ENCODE peak calls at places on chromosome 5, in five cellular contexts. One of them, this sample, is unnamed.

GRCh38 chr5:112267231-112267630 is 151.8 kb downstream of the EPB41L4A start:
- DNase-seq in ovary: no peak
- DNase-seq in tibial nerve: no peak
- DNase-seq in SK-N-SH: peak; percentile 30
- DNase-seq in transverse colon: no peak
- DNase-seq in this sample: no peak

GRCh38 chr5:159022178-159022556 is 77.5 kb downstream of the EBF1 start:
- DNase-seq in ovary: peak; percentile 50
- DNase-seq in tibial nerve: no peak
- DNase-seq in SK-N-SH: peak; percentile 70
- DNase-seq in transverse colon: no peak
- DNase-seq in this sample: no peak

GRCh38 chr5:75226916-75227315 is 9.8 kb downstream of the ANKRD31 start:
- DNase-seq in ovary: no peak
- DNase-seq in tibial nerve: no peak
- DNase-seq in SK-N-SH: no peak
- DNase-seq in transverse colon: no peak
- DNase-seq in this sample: no peak

GRCh38 chr5:159252195-159252594 is 10.9 kb upstream of the UBLCP1 start:
- DNase-seq in ovary: no peak
- DNase-seq in tibial nerve: no peak
- DNase-seq in SK-N-SH: no peak
- DNase-seq in transverse colon: no peak
- DNase-seq in this sample: no peak

GRCh38 chr5:73115399-73116051 is 4.8 kb upstream of the TMEM171 start:
- DNase-seq in ovary: no peak
- DNase-seq in tibial nerve: no peak
- DNase-seq in SK-N-SH: no peak
- DNase-seq in transverse colon: no peak
- DNase-seq in this sample: peak; percentile 82

GRCh38 chr5:180100621-180101450 is 29.3 kb upstream of the RNF130 start:
- DNase-seq in ovary: no peak
- DNase-seq in tibial nerve: no peak
- DNase-seq in SK-N-SH: no peak
- DNase-seq in transverse colon: no peak
- DNase-seq in this sample: no peak

GRCh38 chr5:178538624-178539344 is 51.4 kb downstream of the COL23A1 start:
- DNase-seq in ovary: no peak
- DNase-seq in tibial nerve: no peak
- DNase-seq in SK-N-SH: no peak
- DNase-seq in transverse colon: no peak
- DNase-seq in this sample: no peak

GRCh38 chr5:172429201-172429940 is 25.0 kb downstream of the SH3PXD2B start:
- DNase-seq in ovary: peak; percentile 48
- DNase-seq in tibial nerve: no peak
- DNase-seq in SK-N-SH: no peak
- DNase-seq in transverse colon: no peak
- DNase-seq in this sample: no peak

GRCh38 chr5:115366223-115366622 is 69.8 kb upstream of the CCDC112 start:
- DNase-seq in ovary: no peak
- DNase-seq in tibial nerve: no peak
- DNase-seq in SK-N-SH: peak; percentile 22
- DNase-seq in transverse colon: no peak
- DNase-seq in this sample: no peak

GRCh38 chr5:153883829-153884228 is 154.9 kb downstream of the FAM114A2 start:
- DNase-seq in ovary: no peak
- DNase-seq in tibial nerve: no peak
- DNase-seq in SK-N-SH: no peak
- DNase-seq in transverse colon: no peak
- DNase-seq in this sample: peak; percentile 70

GRCh38 chr5:115551415-115551814 is 6.8 kb upstream of the FEM1C start:
- DNase-seq in ovary: no peak
- DNase-seq in tibial nerve: no peak
- DNase-seq in SK-N-SH: no peak
- DNase-seq in transverse colon: peak; percentile 57
- DNase-seq in this sample: no peak

GRCh38 chr5:113052041-113052795 is 75.6 kb downstream of the DCP2 start:
- DNase-seq in ovary: peak; percentile 41
- DNase-seq in tibial nerve: no peak
- DNase-seq in SK-N-SH: no peak
- DNase-seq in transverse colon: no peak
- DNase-seq in this sample: no peak

GRCh38 chr5:175464414-175465233 is 13.7 kb upstream of the SFXN1 start:
- DNase-seq in ovary: no peak
- DNase-seq in tibial nerve: no peak
- DNase-seq in SK-N-SH: peak; percentile 62
- DNase-seq in transverse colon: peak; percentile 59
- DNase-seq in this sample: no peak

GRCh38 chr5:77882670-77883257 is 106.6 kb upstream of the TBCA start:
- DNase-seq in ovary: no peak
- DNase-seq in tibial nerve: no peak
- DNase-seq in SK-N-SH: no peak
- DNase-seq in transverse colon: no peak
- DNase-seq in this sample: no peak

GRCh38 chr5:171419663-171420428 is 399 bp downstream of the FGF18 start:
- DNase-seq in ovary: peak; percentile 42
- DNase-seq in tibial nerve: no peak
- DNase-seq in SK-N-SH: peak; percentile 76
- DNase-seq in transverse colon: peak; percentile 13
- DNase-seq in this sample: peak; percentile 72

GRCh38 chr5:177545487-177546261 is 8.7 kb downstream of the FAM193B start:
- DNase-seq in ovary: no peak
- DNase-seq in tibial nerve: peak; percentile 70
- DNase-seq in SK-N-SH: no peak
- DNase-seq in transverse colon: peak; percentile 59
- DNase-seq in this sample: peak; percentile 93

GRCh38 chr5:91409304-91409703 is 26.2 kb upstream of the ARRDC3 start:
- DNase-seq in ovary: no peak
- DNase-seq in tibial nerve: no peak
- DNase-seq in SK-N-SH: no peak
- DNase-seq in transverse colon: no peak
- DNase-seq in this sample: no peak

GRCh38 chr5:119470851-119471451 is 18.7 kb downstream of the HSD17B4 start:
- DNase-seq in ovary: no peak
- DNase-seq in tibial nerve: no peak
- DNase-seq in SK-N-SH: no peak
- DNase-seq in transverse colon: no peak
- DNase-seq in this sample: no peak

DNA sequence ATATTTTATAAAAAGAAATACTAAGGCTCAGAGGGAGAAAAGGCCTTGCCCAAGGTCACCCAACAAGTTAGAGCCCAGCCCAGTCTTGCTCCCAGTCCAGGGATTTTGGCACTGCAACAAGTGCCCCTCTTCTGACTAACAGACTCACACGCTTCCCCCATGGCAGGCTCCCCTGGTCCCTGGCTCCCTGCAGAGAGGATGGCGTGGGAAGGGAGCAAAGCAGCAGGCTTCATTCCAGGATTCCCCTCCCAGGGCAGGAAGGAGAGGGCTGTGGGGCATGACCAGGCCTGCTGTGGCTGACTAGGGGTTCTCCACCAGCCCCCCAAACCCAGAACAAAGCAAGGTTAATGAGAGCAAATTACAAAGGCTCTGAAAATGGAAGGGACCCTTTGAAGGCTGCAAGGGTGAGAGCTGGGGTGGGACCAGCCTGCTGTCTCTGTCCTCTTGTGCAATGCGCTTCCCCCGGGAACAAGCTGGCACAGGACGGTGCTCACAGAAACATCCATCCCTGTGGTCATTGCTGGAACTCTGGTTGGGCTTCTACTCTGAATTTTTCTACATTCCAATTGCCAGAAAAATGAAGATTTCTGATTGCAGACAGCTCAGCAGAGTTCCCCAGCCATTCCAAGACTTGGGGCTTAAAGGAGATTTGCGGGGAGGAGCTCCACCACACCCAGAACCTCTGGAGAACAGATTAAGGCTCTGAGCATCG is 37.1 kb upstream of the FAT2 start:
- DNase-seq in ovary: no peak
- DNase-seq in tibial nerve: peak; percentile 40
- DNase-seq in SK-N-SH: no peak
- DNase-seq in transverse colon: no peak
- DNase-seq in this sample: no peak
- TF ChIP-seq EP300 in ovary: no peak
- TF ChIP-seq EP300 in tibial nerve: no peak
- TF ChIP-seq EP300 in SK-N-SH: no peak
- TF ChIP-seq EP300 in transverse colon: no peak
- TF ChIP-seq EP300 in this sample: no peak

GRCh38 chr5:34656001-34656699 is at the start of gene RAI14:
- DNase-seq in ovary: peak; percentile 84
- DNase-seq in tibial nerve: peak; percentile 64
- DNase-seq in SK-N-SH: peak; percentile 85
- DNase-seq in transverse colon: peak; percentile 73
- DNase-seq in this sample: no peak
- TF ChIP-seq EP300 in ovary: no peak
- TF ChIP-seq EP300 in tibial nerve: no peak
- TF ChIP-seq EP300 in SK-N-SH: no peak
- TF ChIP-seq EP300 in transverse colon: no peak
- TF ChIP-seq EP300 in this sample: no peak

GRCh38 chr5:14728109-14728938 is 63.8 kb downstream of the OTULIN start:
- DNase-seq in ovary: no peak
- DNase-seq in tibial nerve: no peak
- DNase-seq in SK-N-SH: no peak
- DNase-seq in transverse colon: peak; percentile 61
- DNase-seq in this sample: no peak
- TF ChIP-seq EP300 in ovary: no peak
- TF ChIP-seq EP300 in tibial nerve: no peak
- TF ChIP-seq EP300 in SK-N-SH: no peak
- TF ChIP-seq EP300 in transverse colon: no peak
- TF ChIP-seq EP300 in this sample: no peak

GRCh38 chr5:141560141-141560540 is 58.7 kb downstream of the DIAPH1 start:
- DNase-seq in ovary: no peak
- DNase-seq in tibial nerve: no peak
- DNase-seq in SK-N-SH: no peak
- DNase-seq in transverse colon: no peak
- DNase-seq in this sample: no peak

GRCh38 chr5:141560725-141561483 is 57.9 kb downstream of the DIAPH1 start:
- DNase-seq in ovary: peak; percentile 87
- DNase-seq in tibial nerve: peak; percentile 77
- DNase-seq in SK-N-SH: peak; percentile 68
- DNase-seq in transverse colon: peak; percentile 80
- DNase-seq in this sample: peak; percentile 96

GRCh38 chr5:141567513-141568117 is 51.2 kb downstream of the DIAPH1 start:
- DNase-seq in ovary: no peak
- DNase-seq in tibial nerve: no peak
- DNase-seq in SK-N-SH: peak; percentile 47
- DNase-seq in transverse colon: no peak
- DNase-seq in this sample: no peak

GRCh38 chr5:141565826-141566575 is 52.8 kb downstream of the DIAPH1 start:
- DNase-seq in ovary: no peak
- DNase-seq in tibial nerve: no peak
- DNase-seq in SK-N-SH: no peak
- DNase-seq in transverse colon: no peak
- DNase-seq in this sample: no peak

GRCh38 chr5:141564216-141564692 is 54.5 kb downstream of the DIAPH1 start:
- DNase-seq in ovary: peak; percentile 49
- DNase-seq in tibial nerve: peak; percentile 36
- DNase-seq in SK-N-SH: peak; percentile 59
- DNase-seq in transverse colon: peak; percentile 59
- DNase-seq in this sample: no peak
- TF ChIP-seq EP300 in ovary: no peak
- TF ChIP-seq EP300 in tibial nerve: peak; percentile 73
- TF ChIP-seq EP300 in SK-N-SH: peak; percentile 43
- TF ChIP-seq EP300 in transverse colon: no peak
- TF ChIP-seq EP300 in this sample: no peak

GRCh38 chr5:136014976-136015375 is 13.8 kb upstream of the TGFBI start:
- DNase-seq in ovary: no peak
- DNase-seq in tibial nerve: no peak
- DNase-seq in SK-N-SH: no peak
- DNase-seq in transverse colon: no peak
- DNase-seq in this sample: no peak

GRCh38 chr5:136018814-136019777 is 9.7 kb upstream of the TGFBI start:
- DNase-seq in ovary: no peak
- DNase-seq in tibial nerve: peak; percentile 38
- DNase-seq in SK-N-SH: peak; percentile 82
- DNase-seq in transverse colon: peak; percentile 33
- DNase-seq in this sample: no peak

GRCh38 chr5:136015966-136016365 is 12.8 kb upstream of the TGFBI start:
- DNase-seq in ovary: no peak
- DNase-seq in tibial nerve: no peak
- DNase-seq in SK-N-SH: no peak
- DNase-seq in transverse colon: no peak
- DNase-seq in this sample: no peak

GRCh38 chr5:136020001-136020382 is 8.8 kb upstream of the TGFBI start:
- DNase-seq in ovary: no peak
- DNase-seq in tibial nerve: no peak
- DNase-seq in SK-N-SH: no peak
- DNase-seq in transverse colon: no peak
- DNase-seq in this sample: no peak

GRCh38 chr5:136016945-136017530 is 11.8 kb upstream of the TGFBI start:
- DNase-seq in ovary: no peak
- DNase-seq in tibial nerve: no peak
- DNase-seq in SK-N-SH: no peak
- DNase-seq in transverse colon: no peak
- DNase-seq in this sample: no peak
- TF ChIP-seq EP300 in ovary: no peak
- TF ChIP-seq EP300 in tibial nerve: no peak
- TF ChIP-seq EP300 in SK-N-SH: peak; percentile 87
- TF ChIP-seq EP300 in transverse colon: no peak
- TF ChIP-seq EP300 in this sample: no peak

This sample was measured in esophagus muscularis mucosa.